ENCODE peak calls at places on chromosomes 6 and 20, in four cellular contexts. One of them, this sample, is unnamed.

GRCh38 chr20:859661-860294 is 26.3 kb downstream of the FAM110A start:
- DNase-seq in HepG2: no peak
- DNase-seq in GM12878: no peak
- DNase-seq in K562: no peak
- DNase-seq in this sample: no peak

GRCh38 chr6:52975580-52975979 is 19.5 kb downstream of the GSTA4 start:
- DNase-seq in GM12878: no peak
- DNase-seq in K562: no peak
- DNase-seq in HepG2: no peak
- DNase-seq in this sample: no peak

GRCh38 chr20:54070187-54070987 is at the start of gene BCAS1:
- DNase-seq in K562: no peak
- DNase-seq in GM12878: no peak
- DNase-seq in HepG2: peak; percentile 86
- DNase-seq in this sample: no peak

GRCh38 chr6:16717275-16717942 is 43.9 kb downstream of the ATXN1 start:
- DNase-seq in K562: no peak
- DNase-seq in GM12878: no peak
- DNase-seq in HepG2: no peak
- DNase-seq in this sample: no peak

GRCh38 chr6:16803294-16804006 is 42.2 kb upstream of the ATXN1 start:
- DNase-seq in K562: peak; percentile 5
- DNase-seq in HepG2: peak; percentile 56
- DNase-seq in GM12878: no peak
- DNase-seq in this sample: peak; percentile 75

GRCh38 chr6:48078092-48078491 is 32.9 kb downstream of the PTCHD4 start:
- DNase-seq in GM12878: no peak
- DNase-seq in K562: no peak
- DNase-seq in HepG2: no peak
- DNase-seq in this sample: no peak

GRCh38 chr20:17882065-17882833 is 86.3 kb downstream of the SNX5 start:
- DNase-seq in K562: no peak
- DNase-seq in HepG2: peak; percentile 95
- DNase-seq in GM12878: no peak
- DNase-seq in this sample: no peak

GRCh38 chr6:35757461-35758123 is 18.8 kb upstream of the CLPSL2 start:
- DNase-seq in HepG2: peak; percentile 75
- DNase-seq in GM12878: no peak
- DNase-seq in K562: peak; percentile 81
- DNase-seq in this sample: peak; percentile 69

GRCh38 chr6:19723533-19723932 is 113.6 kb upstream of the ID4 start:
- DNase-seq in GM12878: no peak
- DNase-seq in HepG2: no peak
- DNase-seq in K562: no peak
- DNase-seq in this sample: no peak

GRCh38 chr6:42304313-42304712 is 86.7 kb upstream of the MRPS10 start:
- DNase-seq in K562: no peak
- DNase-seq in GM12878: no peak
- DNase-seq in HepG2: no peak
- DNase-seq in this sample: no peak

GRCh38 chr20:6994452-6994851 is 227.0 kb downstream of the BMP2 start:
- DNase-seq in HepG2: no peak
- DNase-seq in K562: no peak
- DNase-seq in GM12878: no peak
- DNase-seq in this sample: no peak

GRCh38 chr6:42390228-42390934 is 61.3 kb downstream of the TRERF1 start:
- DNase-seq in HepG2: no peak
- DNase-seq in K562: no peak
- DNase-seq in GM12878: no peak
- DNase-seq in this sample: no peak

GRCh38 chr6:26536571-26537159 is 1.5 kb upstream of the HMGN4 start:
- DNase-seq in K562: peak; percentile 71
- DNase-seq in HepG2: peak; percentile 35
- DNase-seq in GM12878: no peak
- DNase-seq in this sample: no peak
- TF ChIP-seq FOXM1 in K562: peak; percentile 29
- TF ChIP-seq FOXM1 in HepG2: no peak
- TF ChIP-seq FOXM1 in GM12878: no peak
- TF ChIP-seq FOXM1 in this sample: no peak

GRCh38 chr20:45044084-45044573 is 56.8 kb downstream of the KCNS1 start:
- DNase-seq in K562: peak; percentile 73
- DNase-seq in GM12878: no peak
- DNase-seq in HepG2: peak; percentile 82
- DNase-seq in this sample: peak; percentile 63
- TF ChIP-seq TARDBP in K562: no peak
- TF ChIP-seq TARDBP in GM12878: no peak
- TF ChIP-seq TARDBP in HepG2: no peak
- TF ChIP-seq TARDBP in this sample: no peak

GRCh38 chr6:136429681-136430080 is 120.5 kb downstream of the MAP7 start:
- DNase-seq in HepG2: no peak
- DNase-seq in GM12878: no peak
- DNase-seq in K562: no peak
- DNase-seq in this sample: no peak

GRCh38 chr6:136426627-136427377 is 123.4 kb downstream of the MAP7 start:
- DNase-seq in GM12878: no peak
- DNase-seq in HepG2: no peak
- DNase-seq in K562: peak; percentile 86
- DNase-seq in this sample: no peak

GRCh38 chr6:136429264-136429663 is 121.0 kb downstream of the MAP7 start:
- DNase-seq in GM12878: no peak
- DNase-seq in HepG2: no peak
- DNase-seq in K562: peak; percentile 44
- DNase-seq in this sample: peak; percentile 32

GRCh38 chr6:136425793-136426192 is 124.4 kb downstream of the MAP7 start:
- DNase-seq in HepG2: no peak
- DNase-seq in K562: no peak
- DNase-seq in GM12878: no peak
- DNase-seq in this sample: no peak

GRCh38 chr6:136427378-136427717 is 122.9 kb downstream of the MAP7 start:
- DNase-seq in K562: no peak
- DNase-seq in HepG2: no peak
- DNase-seq in GM12878: no peak
- DNase-seq in this sample: no peak
- TF ChIP-seq FOXM1 in K562: no peak
- TF ChIP-seq FOXM1 in HepG2: no peak
- TF ChIP-seq FOXM1 in GM12878: no peak
- TF ChIP-seq FOXM1 in this sample: no peak

GRCh38 chr6:135970750-135971149 is 119.2 kb downstream of the PDE7B start:
- DNase-seq in K562: no peak
- DNase-seq in HepG2: no peak
- DNase-seq in GM12878: no peak
- DNase-seq in this sample: no peak
- TF ChIP-seq TARDBP in K562: no peak
- TF ChIP-seq TARDBP in HepG2: no peak
- TF ChIP-seq TARDBP in GM12878: no peak
- TF ChIP-seq TARDBP in this sample: no peak

GRCh38 chr6:27970444-27970843 is 13.4 kb downstream of the OR2B6 start:
- DNase-seq in HepG2: no peak
- DNase-seq in GM12878: no peak
- DNase-seq in K562: no peak
- DNase-seq in this sample: no peak
- TF ChIP-seq FOXM1 in HepG2: no peak
- TF ChIP-seq FOXM1 in GM12878: no peak
- TF ChIP-seq FOXM1 in K562: no peak
- TF ChIP-seq FOXM1 in this sample: no peak

DNA sequence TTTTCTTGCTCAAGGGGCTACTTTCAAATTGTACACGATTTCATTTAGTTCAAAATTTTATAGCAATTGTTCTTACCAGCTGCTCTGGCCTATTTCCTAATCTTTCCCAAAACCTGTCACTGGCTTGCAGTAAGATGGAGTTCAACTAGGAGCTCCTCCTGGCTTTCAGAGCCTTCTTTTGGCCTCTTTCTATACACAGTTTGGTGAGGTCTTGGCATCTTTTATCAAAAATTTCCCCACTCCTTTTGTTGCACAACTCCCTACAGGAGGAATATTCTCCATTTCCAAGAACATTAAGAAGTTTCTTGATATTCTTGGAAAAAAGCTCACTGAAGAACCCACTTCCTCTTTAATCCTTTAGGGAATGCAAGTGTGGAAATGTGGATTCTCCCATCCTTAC is 171.2 kb upstream of the KCNK16 start:
- DNase-seq in GM12878: no peak
- DNase-seq in K562: no peak
- DNase-seq in HepG2: no peak
- DNase-seq in this sample: no peak
- TF ChIP-seq TARDBP in GM12878: no peak
- TF ChIP-seq TARDBP in K562: no peak
- TF ChIP-seq TARDBP in HepG2: no peak
- TF ChIP-seq TARDBP in this sample: no peak

GRCh38 chr6:151322570-151322969 is 68.8 kb downstream of the ZBTB2 start:
- DNase-seq in HepG2: peak; percentile 45
- DNase-seq in GM12878: no peak
- DNase-seq in K562: peak; percentile 19
- DNase-seq in this sample: no peak
- TF ChIP-seq FOXM1 in HepG2: no peak
- TF ChIP-seq FOXM1 in GM12878: no peak
- TF ChIP-seq FOXM1 in K562: no peak
- TF ChIP-seq FOXM1 in this sample: no peak

This sample was measured in HEK293T.